ENCODE peak calls at places on chromosomes 11 and 22, in seven cellular contexts. C, Z, T, H, X, E and P are unnamed samples.

GRCh38 chr22:44928711-44929347 is 81.0 kb downstream of the PHF21B start:
- DNase-seq in C (no peak), Z (no peak), T (no peak), H (no peak), X (no peak), E (no peak), P (no peak)

GRCh38 chr22:41825376-41825775 is 7.5 kb upstream of the SREBF2 start:
- DNase-seq in C (peak; percentile 42), Z (no peak), T (no peak), H (peak; percentile 30), X (no peak), E (no peak), P (peak; percentile 75)

GRCh38 chr11:111538407-111539114 is 2.0 kb upstream of the LAYN start:
- DNase-seq in C (peak; percentile 43), Z (no peak), T (no peak), H (peak; percentile 51), X (no peak), E (peak; percentile 56), P (no peak)

GRCh38 chr11:17989306-17989705 is 23.5 kb downstream of the SERGEF start:
- DNase-seq in C (no peak), Z (no peak), T (no peak), H (no peak), X (no peak), E (peak; percentile 22), P (no peak)

GRCh38 chr11:130897262-130898182 is 18.8 kb downstream of the SNX19 start:
- DNase-seq in C (peak; percentile 99), Z (no peak), T (no peak), H (no peak), X (no peak), E (no peak), P (no peak)

GRCh38 chr11:12889243-12889642 is 119.9 kb upstream of the RASSF10 start:
- DNase-seq in C (peak; percentile 67), Z (no peak), T (no peak), H (peak; percentile 79), X (no peak), E (no peak), P (no peak)

GRCh38 chr11:10885703-10886363 is 28.0 kb upstream of the ZBED5 start:
- DNase-seq in C (peak; percentile 90), Z (no peak), T (no peak), H (peak; percentile 54), X (no peak), E (no peak), P (no peak)

GRCh38 chr22:33542153-33542552 is 378.1 kb downstream of the LARGE1 start:
- DNase-seq in C (no peak), Z (no peak), T (no peak), H (peak; percentile 13), X (no peak), E (no peak), P (no peak)

GRCh38 chr11:65067446-65067845 is 9.1 kb upstream of the NAALADL1 start:
- DNase-seq in C (no peak), Z (no peak), T (no peak), H (no peak), X (no peak), E (no peak), P (no peak)

GRCh38 chr11:80586464-80586863 is 1145.6 kb upstream of the TENM4 start:
- DNase-seq in C (peak; percentile 4), Z (no peak), T (no peak), H (no peak), X (no peak), E (peak; percentile 10), P (no peak)

GRCh38 chr22:36443198-36443770 is 38.2 kb downstream of the TXN2 start:
- DNase-seq in C (no peak), Z (no peak), T (no peak), H (peak; percentile 53), X (no peak), E (no peak), P (peak; percentile 85)

GRCh38 chr11:78832226-78832947 is 257.7 kb upstream of the NARS2 start:
- DNase-seq in C (no peak), Z (no peak), T (no peak), H (no peak), X (no peak), E (no peak), P (no peak)

GRCh38 chr11:554824-555499 is 5.6 kb downstream of the LMNTD2 start:
- DNase-seq in C (no peak), Z (peak; percentile 91), T (peak; percentile 86), H (peak; percentile 30), X (peak; percentile 87), E (peak; percentile 57), P (peak; percentile 89)

GRCh38 chr11:73141309-73142127 is 600 bp downstream of the FCHSD2 start:
- DNase-seq in C (peak; percentile 69), Z (peak; percentile 84), T (peak; percentile 75), H (peak; percentile 85), X (peak; percentile 78), E (peak; percentile 80), P (peak; percentile 85)

DNA sequence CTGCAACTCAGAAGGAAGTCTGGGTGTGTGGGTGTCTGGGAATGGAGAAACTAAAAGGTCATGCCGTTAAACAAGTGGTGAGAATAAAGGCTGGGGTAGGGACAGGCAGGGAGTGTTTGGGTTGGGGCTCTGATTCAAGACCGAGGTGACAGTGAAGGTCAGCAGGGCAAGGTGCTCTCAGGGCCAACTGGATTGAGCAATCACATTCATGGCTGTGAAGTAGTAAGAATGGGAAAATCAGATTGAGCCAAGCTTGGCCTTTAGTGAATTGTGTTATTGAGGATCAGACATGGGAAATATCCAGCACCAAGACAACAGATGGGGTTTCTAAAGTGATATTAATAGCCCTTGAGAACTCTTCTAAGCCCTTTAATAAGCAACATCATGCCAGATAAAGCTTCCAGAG is 24.3 kb downstream of the SCN3B start:
- DNase-seq in C (no peak), Z (no peak), T (no peak), H (no peak), X (no peak), E (no peak), P (no peak)
- H3K4ac ChIP-seq in C (no peak overlapping the region), Z (no peak overlapping the region), T (no peak overlapping the region), H (no peak overlapping the region), X (no peak overlapping the region), E (no peak overlapping the region), P (no peak overlapping the region)

GRCh38 chr22:20060700-20061480 is 19.2 kb upstream of the DGCR8 start:
- DNase-seq in C (no peak), Z (peak; percentile 50), T (no peak), H (no peak), X (no peak), E (no peak), P (no peak)
- H3K4ac ChIP-seq in C (no peak overlapping the region), Z (no peak overlapping the region), T (no peak overlapping the region), H (no peak overlapping the region), X (peak overlapping the region; percentile 1), E (no peak overlapping the region), P (no peak overlapping the region)

DNA sequence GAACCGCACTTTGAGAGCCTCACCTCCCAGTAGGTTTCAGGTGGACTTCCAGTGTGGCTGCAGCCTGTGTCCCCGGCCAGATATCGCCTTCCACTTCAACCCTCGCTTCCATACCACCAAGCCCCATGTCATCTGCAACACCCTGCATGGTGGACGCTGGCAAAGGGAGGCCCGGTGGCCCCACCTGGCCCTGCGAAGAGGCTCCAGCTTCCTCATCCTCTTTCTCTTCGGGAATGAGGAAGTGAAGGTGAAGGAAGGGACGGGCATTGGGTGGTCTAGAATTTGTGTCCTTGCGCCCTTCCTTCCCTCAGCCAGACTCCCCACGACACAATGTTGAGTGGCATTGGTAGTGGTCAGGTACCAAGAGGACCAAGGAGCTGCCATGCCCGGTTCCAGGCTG is 2.9 kb downstream of the LGALS12 start:
- DNase-seq in C (no peak), Z (no peak), T (no peak), H (no peak), X (no peak), E (no peak), P (no peak)
- H3K4ac ChIP-seq in C (no peak overlapping the region), Z (no peak overlapping the region), T (no peak overlapping the region), H (no peak overlapping the region), X (no peak overlapping the region), E (no peak overlapping the region), P (no peak overlapping the region)

GRCh38 chr11:77230878-77231605 is 70.4 kb downstream of the GDPD4 start:
- DNase-seq in C (no peak), Z (no peak), T (no peak), H (no peak), X (no peak), E (no peak), P (no peak)

GRCh38 chr11:77232242-77232641 is 69.2 kb downstream of the GDPD4 start:
- DNase-seq in C (no peak), Z (no peak), T (no peak), H (no peak), X (no peak), E (no peak), P (no peak)

GRCh38 chr11:77233011-77233410 is 68.5 kb downstream of the GDPD4 start:
- DNase-seq in C (no peak), Z (no peak), T (no peak), H (no peak), X (no peak), E (no peak), P (no peak)

GRCh38 chr11:77236901-77237300 is 64.6 kb downstream of the GDPD4 start:
- DNase-seq in C (peak; percentile 66), Z (no peak), T (no peak), H (peak; percentile 16), X (no peak), E (no peak), P (no peak)

GRCh38 chr11:77231800-77232199 is 69.7 kb downstream of the GDPD4 start:
- DNase-seq in C (no peak), Z (no peak), T (no peak), H (no peak), X (no peak), E (no peak), P (no peak)
- H3K4ac ChIP-seq in C (no peak overlapping the region), Z (no peak overlapping the region), T (no peak overlapping the region), H (no peak overlapping the region), X (no peak overlapping the region), E (no peak overlapping the region), P (no peak overlapping the region)

GRCh38 chr22:37892566-37893338 is 13.3 kb upstream of the MICALL1 start:
- DNase-seq in C (no peak), Z (no peak), T (no peak), H (no peak), X (no peak), E (no peak), P (no peak)
- H3K4ac ChIP-seq in C (no peak overlapping the region), Z (no peak overlapping the region), T (no peak overlapping the region), H (no peak overlapping the region), X (no peak overlapping the region), E (peak overlapping the region; percentile 61), P (no peak overlapping the region)

GRCh38 chr11:59573216-59573615 is 42.4 kb downstream of the OSBP start:
- DNase-seq in C (peak; percentile 94), Z (no peak), T (no peak), H (peak; percentile 92), X (no peak), E (no peak), P (no peak)

GRCh38 chr11:59574932-59575904 is 40.4 kb downstream of the OSBP start:
- DNase-seq in C (no peak), Z (no peak), T (no peak), H (no peak), X (no peak), E (no peak), P (no peak)

GRCh38 chr11:59574467-59574866 is 41.1 kb downstream of the OSBP start:
- DNase-seq in C (peak; percentile 52), Z (no peak), T (no peak), H (peak; percentile 74), X (no peak), E (no peak), P (no peak)

GRCh38 chr11:59572091-59572490 is 43.5 kb downstream of the OSBP start:
- DNase-seq in C (no peak), Z (no peak), T (no peak), H (no peak), X (no peak), E (no peak), P (no peak)
- H3K4ac ChIP-seq in C (no peak overlapping the region), Z (no peak overlapping the region), T (no peak overlapping the region), H (no peak overlapping the region), X (no peak overlapping the region), E (no peak overlapping the region), P (no peak overlapping the region)